ENCODE peak calls at places on chromosomes 1 and 21, in seven cellular contexts. G, X, K, L, T, J and Y are unnamed samples.
A peak's percentile ranks its signal among the peaks of the same experiment; 100 is the strongest.

GRCh38 chr1:206784471-206784903 is 12.2 kb upstream of the IL10 start:
- DNase-seq in G (no peak), X (no peak), K (no peak), L (no peak), T (peak; percentile 62), J (no peak), Y (no peak)

GRCh38 chr1:233327938-233328660 is 575 bp downstream of the MAP3K21 start:
- DNase-seq in G (no peak), X (peak; percentile 63), K (peak; percentile 11), L (no peak), T (peak; percentile 32), J (no peak), Y (no peak)

GRCh38 chr1:77538956-77539509 is 143.4 kb downstream of the ZZZ3 start:
- DNase-seq in G (no peak), X (no peak), K (no peak), L (no peak), T (peak; percentile 10), J (peak; percentile 12), Y (peak; percentile 77)

GRCh38 chr1:89701746-89702241 is 68.9 kb downstream of the LRRC8C start:
- DNase-seq in G (no peak), X (no peak), K (peak; percentile 75), L (no peak), T (no peak), J (no peak), Y (no peak)

GRCh38 chr1:37477198-37477931 is 3.0 kb downstream of the ZC3H12A start:
- DNase-seq in G (no peak), X (peak; percentile 72), K (peak; percentile 28), L (peak; percentile 81), T (peak; percentile 87), J (peak; percentile 31), Y (no peak)

GRCh38 chr1:22204989-22205913 is 62.4 kb upstream of the WNT4 start:
- DNase-seq in G (no peak), X (peak; percentile 50), K (no peak), L (no peak), T (no peak), J (no peak), Y (no peak)

GRCh38 chr1:25031966-25032667 is 102.0 kb upstream of the RUNX3 start:
- DNase-seq in G (no peak), X (no peak), K (no peak), L (peak; percentile 94), T (peak; percentile 62), J (no peak), Y (peak; percentile 76)

GRCh38 chr1:237070519-237070918 is 28.5 kb downstream of the RYR2 start:
- DNase-seq in G (peak; percentile 82), X (no peak), K (no peak), L (no peak), T (no peak), J (no peak), Y (no peak)

GRCh38 chr1:50109647-50110075 is 941 bp downstream of the ELAVL4 start:
- DNase-seq in G (no peak), X (no peak), K (no peak), L (no peak), T (no peak), J (no peak), Y (no peak)

GRCh38 chr1:209742409-209743144 is 13.3 kb upstream of the TRAF3IP3 start:
- DNase-seq in G (no peak), X (no peak), K (no peak), L (no peak), T (no peak), J (no peak), Y (no peak)

GRCh38 chr1:86507935-86508582 is 38.8 kb upstream of the CLCA4 start:
- DNase-seq in G (no peak), X (no peak), K (no peak), L (no peak), T (no peak), J (no peak), Y (peak; percentile 74)

GRCh38 chr1:41501581-41501980 is 17.1 kb upstream of the EDN2 start:
- DNase-seq in G (no peak), X (no peak), K (no peak), L (no peak), T (peak; percentile 92), J (no peak), Y (no peak)

GRCh38 chr1:27489973-27490741 is at the start of gene WASF2:
- DNase-seq in G (peak; percentile 99), X (peak; percentile 99), K (peak; percentile 98), L (peak; percentile 89), T (peak; percentile 98), J (peak; percentile 95), Y (peak; percentile 99)
- TF ChIP-seq EP300 in G (no peak), X (no peak), K (peak; percentile 5), L (no peak), T (no peak), J (no peak), Y (no peak)

GRCh38 chr1:98059616-98060015 is 138.8 kb upstream of the DPYD start:
- DNase-seq in G (no peak), X (no peak), K (no peak), L (no peak), T (no peak), J (no peak), Y (no peak)
- TF ChIP-seq POLR2AphosphoS5 in G (no peak), X (no peak), K (no peak), L (no peak), T (no peak), J (no peak), Y (no peak)

GRCh38 chr1:228723921-228724320 is 11.4 kb upstream of the RHOU start:
- DNase-seq in G (no peak), X (no peak), K (no peak), L (no peak), T (no peak), J (peak; percentile 44), Y (no peak)

GRCh38 chr1:228725178-228725577 is 10.1 kb upstream of the RHOU start:
- DNase-seq in G (peak; percentile 66), X (no peak), K (no peak), L (no peak), T (no peak), J (no peak), Y (no peak)

GRCh38 chr1:228732426-228732825 is 2.9 kb upstream of the RHOU start:
- DNase-seq in G (peak; percentile 70), X (no peak), K (no peak), L (no peak), T (no peak), J (no peak), Y (no peak)

GRCh38 chr1:228723287-228723686 is 12.0 kb upstream of the RHOU start:
- DNase-seq in G (peak; percentile 57), X (no peak), K (no peak), L (no peak), T (no peak), J (no peak), Y (no peak)

GRCh38 chr1:228727682-228728171 is 7.6 kb upstream of the RHOU start:
- DNase-seq in G (peak; percentile 55), X (no peak), K (no peak), L (no peak), T (no peak), J (no peak), Y (no peak)
- H3K27ac ChIP-seq in G (no peak overlapping the region), X (no peak overlapping the region), K (no peak overlapping the region), L (no peak overlapping the region), T (no peak overlapping the region), J (no peak overlapping the region), Y (no peak overlapping the region)

DNA sequence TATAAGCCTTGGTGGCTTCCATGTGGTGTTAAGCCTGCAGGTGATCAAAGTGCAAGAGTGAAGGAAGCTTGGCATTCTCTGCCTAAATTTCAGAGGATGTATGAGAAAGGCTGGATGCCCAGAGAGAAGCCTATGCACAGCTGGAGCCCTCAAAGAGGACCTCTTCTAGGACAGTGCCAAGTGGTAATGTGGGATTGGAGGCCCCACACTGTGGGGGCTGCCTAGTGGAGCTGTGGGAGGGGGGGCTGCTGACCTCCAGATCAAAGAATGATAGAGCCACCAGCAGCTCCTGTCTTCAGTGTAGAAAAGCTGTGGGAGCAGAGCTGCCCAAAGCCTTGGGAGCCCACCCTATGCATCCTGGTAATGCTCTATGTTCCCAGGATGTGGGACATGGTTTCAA is 1512.7 kb upstream of the TPTE start:
- DNase-seq in G (peak; percentile 94), X (no peak), K (no peak), L (no peak), T (no peak), J (no peak), Y (peak; percentile 67)
- TF ChIP-seq EP300 in G (no peak), X (no peak), K (no peak), L (no peak), T (no peak), J (no peak), Y (no peak)